ENCODE peak calls at places on chromosomes 6 and 20, in five cellular contexts. J is heart left ventricle, U is psoas muscle, A is pancreas, O is ovary. N is an unnamed sample.

GRCh38 chr6:96939019-96939805 is 14.7 kb downstream of the KLHL32 start:
- DNase-seq in O (no peak), A (no peak), U (no peak), J (no peak), N (no peak)

GRCh38 chr6:157647261-157647915 is 175.7 kb upstream of the SNX9 start:
- DNase-seq in U (no peak), O (no peak), A (no peak), J (no peak), N (no peak)

GRCh38 chr6:71349395-71349794 is 60.8 kb downstream of the OGFRL1 start:
- DNase-seq in O (no peak), U (no peak), A (no peak), J (no peak), N (no peak)

GRCh38 chr6:150380256-150380655 is 11.4 kb downstream of the IYD start:
- DNase-seq in J (no peak), O (no peak), A (no peak), U (no peak), N (no peak)

GRCh38 chr20:33337531-33338165 is 54.6 kb downstream of the BPIFB1 start:
- DNase-seq in U (no peak), J (no peak), O (no peak), A (no peak), N (no peak)

GRCh38 chr6:340181-340955 is 48.1 kb downstream of the DUSP22 start:
- DNase-seq in A (no peak), J (no peak), U (no peak), O (no peak), N (no peak)

GRCh38 chr6:117167520-117168271 is 97.7 kb upstream of the VGLL2 start:
- DNase-seq in J (no peak), O (no peak), U (peak; percentile 37), A (peak; percentile 16), N (no peak)

GRCh38 chr6:100592929-100593328 is 128.2 kb upstream of the SIM1 start:
- DNase-seq in U (no peak), O (no peak), A (no peak), J (no peak), N (no peak)

GRCh38 chr6:12150812-12151432 is 138.8 kb downstream of the HIVEP1 start:
- DNase-seq in J (no peak), A (no peak), U (no peak), O (no peak), N (peak; percentile 34)

GRCh38 chr6:142935553-142936517 is 9.1 kb downstream of the HIVEP2 start:
- DNase-seq in U (no peak), A (no peak), J (no peak), O (no peak), N (no peak)

GRCh38 chr6:137241481-137242011 is 22.4 kb upstream of the IFNGR1 start:
- DNase-seq in A (no peak), J (no peak), O (no peak), U (no peak), N (no peak)

DNA sequence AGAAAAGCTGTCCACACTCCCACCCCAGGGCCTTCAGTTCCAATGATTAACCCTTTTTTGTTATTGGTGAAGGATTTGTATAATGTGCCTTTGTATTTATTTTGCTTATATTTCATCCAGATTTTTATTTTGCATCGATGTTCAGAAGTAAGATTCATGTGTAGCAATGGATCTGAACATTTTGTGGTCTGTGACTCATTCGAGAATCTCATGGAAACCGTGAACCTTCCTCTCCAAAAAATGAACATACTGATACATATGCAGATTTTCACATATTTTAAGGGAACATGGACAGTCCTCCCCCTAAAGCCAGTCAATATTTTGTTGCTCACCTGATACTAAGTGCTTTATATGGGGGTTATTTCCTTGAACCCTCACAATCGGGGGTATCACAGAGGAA is 421.8 kb upstream of the SOX4 start:
- DNase-seq in U (no peak), A (no peak), J (no peak), O (no peak), N (no peak)
- TF ChIP-seq CTCF in U (no peak), A (no peak), J (no peak), O (no peak), N (no peak)

DNA sequence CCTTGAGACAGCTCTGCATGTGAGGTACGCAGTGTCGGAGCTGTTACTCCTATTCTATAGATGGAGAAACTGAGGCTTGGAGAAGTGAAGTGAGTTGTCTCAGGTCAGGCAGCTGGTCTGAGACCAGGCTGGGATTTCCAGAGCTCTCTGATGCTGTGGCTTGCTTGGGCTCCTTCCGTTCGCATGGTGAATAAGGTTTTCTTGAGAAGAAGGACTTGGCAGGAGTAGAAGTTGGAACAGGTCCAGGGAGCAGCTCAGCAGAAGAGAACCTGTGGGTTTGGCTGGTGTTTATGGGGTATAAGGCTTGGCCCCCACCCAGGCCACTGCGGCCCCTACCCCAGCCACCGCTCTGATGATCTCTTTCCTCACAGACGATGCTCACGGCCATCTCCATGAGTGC is 7.4 kb downstream of the SLC12A5 start:
- DNase-seq in O (no peak), U (no peak), A (no peak), J (no peak), N (no peak)
- H3K27me3 ChIP-seq in O (no peaks in the 10 kb centered on the region), U (peaks cover 5% of the 10 kb centered on the region), A (no peaks in the 10 kb centered on the region), J (peaks cover 37% of the 10 kb centered on the region), N (peaks cover 15% of the 10 kb centered on the region)

DNA sequence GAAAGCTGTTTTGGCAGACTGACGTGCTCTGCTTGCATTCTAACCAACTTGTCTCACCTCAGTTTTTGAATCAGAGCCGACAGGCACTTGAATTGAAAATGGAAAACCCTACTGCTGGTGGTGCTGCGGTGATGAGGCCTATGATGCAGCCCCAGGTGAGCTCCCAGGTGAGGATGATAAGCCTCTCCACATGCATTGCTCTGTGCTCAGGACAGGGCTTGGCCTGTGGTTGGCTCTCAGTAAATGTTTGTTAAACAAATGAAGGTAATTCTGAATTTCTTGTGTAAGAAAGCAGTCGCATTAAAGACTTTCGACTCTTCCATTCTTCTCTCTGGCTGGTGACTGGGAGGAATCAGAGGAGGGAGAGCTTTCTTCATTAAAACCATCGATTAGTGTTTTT is 136.3 kb downstream of the SULF2 start:
- DNase-seq in O (no peak), A (no peak), J (no peak), U (no peak), N (no peak)
- H3K27ac ChIP-seq in O (no peak overlapping the region), A (no peak overlapping the region), J (no peak overlapping the region), U (no peak overlapping the region), N (no peak overlapping the region)

GRCh38 chr6:147222160-147222838 is 18.1 kb downstream of the STXBP5 start:
- DNase-seq in U (no peak), J (no peak), O (no peak), A (no peak), N (no peak)
- TF ChIP-seq CTCF in U (peak; percentile 31), J (peak; percentile 11), O (no peak), A (no peak), N (peak; percentile 26)

DNA sequence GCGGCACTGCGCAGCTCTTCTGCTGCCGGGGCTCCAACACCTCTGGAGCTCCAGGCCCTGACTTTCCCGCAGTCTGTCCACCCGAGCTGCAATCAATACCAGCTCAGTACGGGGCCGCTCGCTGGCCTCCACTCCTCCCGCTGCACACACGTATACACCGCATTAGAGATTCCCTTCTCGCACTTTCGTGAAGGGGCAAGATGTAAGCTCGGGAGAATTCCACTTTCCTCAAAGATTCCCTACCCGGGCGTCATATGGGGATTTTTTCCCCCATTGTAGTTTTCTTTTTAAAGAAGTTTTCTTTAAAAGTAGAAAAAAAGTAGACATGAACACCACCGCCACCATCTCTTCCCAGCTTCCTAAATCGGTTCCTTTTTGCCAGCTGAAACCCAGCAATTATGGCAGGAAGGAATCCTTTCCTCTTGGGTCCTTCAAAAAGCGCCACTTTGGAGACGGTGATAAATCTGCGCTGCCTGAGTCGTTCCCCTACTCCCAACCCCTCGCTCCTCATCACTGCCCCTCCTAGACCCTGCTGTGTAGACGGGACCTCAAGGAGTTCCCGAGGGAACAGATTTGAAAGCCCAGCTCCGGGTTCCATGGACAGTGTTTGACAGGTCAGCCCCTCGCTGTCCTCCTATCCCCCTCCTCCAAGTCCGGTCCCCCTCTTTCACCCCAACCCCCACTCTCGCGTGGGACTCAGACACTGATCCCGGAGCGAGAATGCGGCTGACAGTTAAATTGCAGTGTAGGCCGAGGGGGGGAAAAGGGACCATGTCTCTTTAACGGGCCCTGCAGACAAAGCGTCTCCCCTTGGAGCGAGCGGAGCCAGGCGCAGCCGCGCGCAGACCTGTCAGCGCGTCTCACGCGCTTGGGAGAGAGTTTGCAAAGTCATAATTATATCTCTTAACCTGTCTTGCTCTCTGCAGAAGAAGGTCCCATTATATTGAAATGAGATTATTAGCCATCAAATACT is 39.5 kb downstream of the NCR2 start:
- DNase-seq in O (no peak), A (no peak), J (no peak), U (no peak), N (no peak)
- H3K27me3 ChIP-seq in O (peaks cover 9% of the 10 kb centered on the region), A (peaks cover 4% of the 10 kb centered on the region), J (peaks cover 39% of the 10 kb centered on the region), U (no peaks in the 10 kb centered on the region), N (peaks cover 52% of the 10 kb centered on the region)

GRCh38 chr20:40897177-40897700 is 131.4 kb upstream of the TOP1 start:
- DNase-seq in J (no peak), U (no peak), A (no peak), O (no peak), N (no peak)

GRCh38 chr20:40892642-40893041 is 136.0 kb upstream of the TOP1 start:
- DNase-seq in J (no peak), O (no peak), A (no peak), U (no peak), N (no peak)

GRCh38 chr20:40895182-40895581 is 133.4 kb upstream of the TOP1 start:
- DNase-seq in O (no peak), J (no peak), U (no peak), A (no peak), N (no peak)

GRCh38 chr20:40890635-40891034 is 138.0 kb upstream of the TOP1 start:
- DNase-seq in J (no peak), U (no peak), O (no peak), A (no peak), N (no peak)

GRCh38 chr20:40893610-40894242 is 134.9 kb upstream of the TOP1 start:
- DNase-seq in O (no peak), U (no peak), A (no peak), J (no peak), N (no peak)
- H3K27ac ChIP-seq in O (no peak overlapping the region), U (no peak overlapping the region), A (no peak overlapping the region), J (no peak overlapping the region), N (no peak overlapping the region)

N was measured in dorsolateral prefrontal cortex.